ENCODE peak calls at places on chromosomes 5 and 9, in nine cellular contexts. One of them, this sample, is unnamed.

GRCh38 chr9:3650994-3651622 is 125.3 kb upstream of the RFX3 start:
- DNase-seq in anterior cingulate cortex: no peak
- DNase-seq in stimulated activated CD4-positive, alpha-beta T cell treated with anti-CD3 and anti-CD28 coated beads, TNF-alpha, amount 100 ng/mL, for 1 hour: no peak
- DNase-seq in fibroblast of the conjunctiva: no peak
- DNase-seq in AG04450: no peak
- DNase-seq in GM12878: peak; percentile 33
- DNase-seq in NCI-H774: no peak
- DNase-seq in head of caudate nucleus: no peak
- DNase-seq in NCI-H510A treated with DMSO at 0.1 percent for 48 hours: no peak
- DNase-seq in this sample: no peak

GRCh38 chr9:21160178-21160577 is 6.3 kb downstream of the IFNA21 start:
- DNase-seq in GM12878: peak; percentile 43
- DNase-seq in stimulated activated CD4-positive, alpha-beta T cell treated with anti-CD3 and anti-CD28 coated beads, TNF-alpha, amount 100 ng/mL, for 1 hour: no peak
- DNase-seq in head of caudate nucleus: no peak
- DNase-seq in fibroblast of the conjunctiva: no peak
- DNase-seq in AG04450: no peak
- DNase-seq in anterior cingulate cortex: no peak
- DNase-seq in NCI-H774: no peak
- DNase-seq in NCI-H510A treated with DMSO at 0.1 percent for 48 hours: no peak
- DNase-seq in this sample: no peak

GRCh38 chr9:90774682-90775081 is 26.9 kb upstream of the SYK start:
- DNase-seq in fibroblast of the conjunctiva: no peak
- DNase-seq in stimulated activated CD4-positive, alpha-beta T cell treated with anti-CD3 and anti-CD28 coated beads, TNF-alpha, amount 100 ng/mL, for 1 hour: no peak
- DNase-seq in AG04450: no peak
- DNase-seq in head of caudate nucleus: no peak
- DNase-seq in NCI-H510A treated with DMSO at 0.1 percent for 48 hours: no peak
- DNase-seq in NCI-H774: no peak
- DNase-seq in GM12878: peak; percentile 90
- DNase-seq in anterior cingulate cortex: no peak
- DNase-seq in this sample: no peak

GRCh38 chr9:112341741-112342140 is 8.3 kb upstream of the PTBP3 start:
- DNase-seq in head of caudate nucleus: no peak
- DNase-seq in AG04450: no peak
- DNase-seq in anterior cingulate cortex: no peak
- DNase-seq in NCI-H774: no peak
- DNase-seq in NCI-H510A treated with DMSO at 0.1 percent for 48 hours: no peak
- DNase-seq in fibroblast of the conjunctiva: no peak
- DNase-seq in GM12878: no peak
- DNase-seq in stimulated activated CD4-positive, alpha-beta T cell treated with anti-CD3 and anti-CD28 coated beads, TNF-alpha, amount 100 ng/mL, for 1 hour: no peak
- DNase-seq in this sample: no peak

GRCh38 chr5:963673-964531 is 44.7 kb upstream of the NKD2 start:
- DNase-seq in head of caudate nucleus: no peak
- DNase-seq in anterior cingulate cortex: no peak
- DNase-seq in stimulated activated CD4-positive, alpha-beta T cell treated with anti-CD3 and anti-CD28 coated beads, TNF-alpha, amount 100 ng/mL, for 1 hour: no peak
- DNase-seq in AG04450: peak; percentile 75
- DNase-seq in NCI-H774: no peak
- DNase-seq in NCI-H510A treated with DMSO at 0.1 percent for 48 hours: no peak
- DNase-seq in fibroblast of the conjunctiva: no peak
- DNase-seq in GM12878: no peak
- DNase-seq in this sample: no peak

GRCh38 chr5:14218480-14218879 is 75.3 kb downstream of the TRIO start:
- DNase-seq in GM12878: no peak
- DNase-seq in stimulated activated CD4-positive, alpha-beta T cell treated with anti-CD3 and anti-CD28 coated beads, TNF-alpha, amount 100 ng/mL, for 1 hour: no peak
- DNase-seq in fibroblast of the conjunctiva: no peak
- DNase-seq in head of caudate nucleus: no peak
- DNase-seq in anterior cingulate cortex: no peak
- DNase-seq in NCI-H774: no peak
- DNase-seq in NCI-H510A treated with DMSO at 0.1 percent for 48 hours: no peak
- DNase-seq in AG04450: no peak
- DNase-seq in this sample: no peak

GRCh38 chr9:133725886-133726285 is 12.3 kb downstream of the SARDH start:
- DNase-seq in AG04450: no peak
- DNase-seq in head of caudate nucleus: peak; percentile 4
- DNase-seq in fibroblast of the conjunctiva: no peak
- DNase-seq in NCI-H510A treated with DMSO at 0.1 percent for 48 hours: no peak
- DNase-seq in NCI-H774: no peak
- DNase-seq in anterior cingulate cortex: no peak
- DNase-seq in GM12878: no peak
- DNase-seq in stimulated activated CD4-positive, alpha-beta T cell treated with anti-CD3 and anti-CD28 coated beads, TNF-alpha, amount 100 ng/mL, for 1 hour: no peak
- DNase-seq in this sample: no peak

GRCh38 chr5:78336698-78337097 is 23.7 kb upstream of the SCAMP1 start:
- DNase-seq in head of caudate nucleus: no peak
- DNase-seq in NCI-H774: no peak
- DNase-seq in GM12878: no peak
- DNase-seq in fibroblast of the conjunctiva: no peak
- DNase-seq in AG04450: no peak
- DNase-seq in anterior cingulate cortex: no peak
- DNase-seq in NCI-H510A treated with DMSO at 0.1 percent for 48 hours: no peak
- DNase-seq in stimulated activated CD4-positive, alpha-beta T cell treated with anti-CD3 and anti-CD28 coated beads, TNF-alpha, amount 100 ng/mL, for 1 hour: no peak
- DNase-seq in this sample: no peak

GRCh38 chr9:71857159-71857558 is 53.8 kb downstream of the ABHD17B start:
- DNase-seq in fibroblast of the conjunctiva: no peak
- DNase-seq in anterior cingulate cortex: no peak
- DNase-seq in stimulated activated CD4-positive, alpha-beta T cell treated with anti-CD3 and anti-CD28 coated beads, TNF-alpha, amount 100 ng/mL, for 1 hour: no peak
- DNase-seq in GM12878: no peak
- DNase-seq in NCI-H774: peak; percentile 12
- DNase-seq in NCI-H510A treated with DMSO at 0.1 percent for 48 hours: no peak
- DNase-seq in AG04450: no peak
- DNase-seq in head of caudate nucleus: no peak
- DNase-seq in this sample: no peak

GRCh38 chr5:75200776-75201175 is 35.9 kb downstream of the ANKRD31 start:
- DNase-seq in stimulated activated CD4-positive, alpha-beta T cell treated with anti-CD3 and anti-CD28 coated beads, TNF-alpha, amount 100 ng/mL, for 1 hour: no peak
- DNase-seq in anterior cingulate cortex: no peak
- DNase-seq in GM12878: no peak
- DNase-seq in head of caudate nucleus: no peak
- DNase-seq in NCI-H774: no peak
- DNase-seq in NCI-H510A treated with DMSO at 0.1 percent for 48 hours: no peak
- DNase-seq in fibroblast of the conjunctiva: no peak
- DNase-seq in AG04450: no peak
- DNase-seq in this sample: no peak

GRCh38 chr9:100411472-100412270 is 15.3 kb upstream of the MSANTD3 start:
- DNase-seq in head of caudate nucleus: peak; percentile 95
- DNase-seq in GM12878: peak; percentile 66
- DNase-seq in NCI-H774: peak; percentile 95
- DNase-seq in stimulated activated CD4-positive, alpha-beta T cell treated with anti-CD3 and anti-CD28 coated beads, TNF-alpha, amount 100 ng/mL, for 1 hour: peak; percentile 50
- DNase-seq in NCI-H510A treated with DMSO at 0.1 percent for 48 hours: peak; percentile 91
- DNase-seq in anterior cingulate cortex: peak; percentile 64
- DNase-seq in AG04450: peak; percentile 61
- DNase-seq in fibroblast of the conjunctiva: peak; percentile 79
- DNase-seq in this sample: peak; percentile 90

GRCh38 chr5:73443725-73444498 is 4.7 kb downstream of the FOXD1 start:
- DNase-seq in NCI-H774: no peak
- DNase-seq in fibroblast of the conjunctiva: no peak
- DNase-seq in GM12878: no peak
- DNase-seq in stimulated activated CD4-positive, alpha-beta T cell treated with anti-CD3 and anti-CD28 coated beads, TNF-alpha, amount 100 ng/mL, for 1 hour: no peak
- DNase-seq in head of caudate nucleus: no peak
- DNase-seq in anterior cingulate cortex: no peak
- DNase-seq in AG04450: no peak
- DNase-seq in NCI-H510A treated with DMSO at 0.1 percent for 48 hours: no peak
- DNase-seq in this sample: no peak

GRCh38 chr5:2683720-2684119 is 67.8 kb downstream of the IRX2 start:
- DNase-seq in NCI-H774: no peak
- DNase-seq in head of caudate nucleus: no peak
- DNase-seq in anterior cingulate cortex: no peak
- DNase-seq in stimulated activated CD4-positive, alpha-beta T cell treated with anti-CD3 and anti-CD28 coated beads, TNF-alpha, amount 100 ng/mL, for 1 hour: no peak
- DNase-seq in AG04450: no peak
- DNase-seq in GM12878: no peak
- DNase-seq in fibroblast of the conjunctiva: no peak
- DNase-seq in NCI-H510A treated with DMSO at 0.1 percent for 48 hours: no peak
- DNase-seq in this sample: no peak

GRCh38 chr5:125258610-125259009 is 512.2 kb upstream of the ZNF608 start:
- DNase-seq in stimulated activated CD4-positive, alpha-beta T cell treated with anti-CD3 and anti-CD28 coated beads, TNF-alpha, amount 100 ng/mL, for 1 hour: no peak
- DNase-seq in anterior cingulate cortex: no peak
- DNase-seq in GM12878: no peak
- DNase-seq in AG04450: no peak
- DNase-seq in NCI-H774: no peak
- DNase-seq in fibroblast of the conjunctiva: no peak
- DNase-seq in NCI-H510A treated with DMSO at 0.1 percent for 48 hours: no peak
- DNase-seq in head of caudate nucleus: no peak
- DNase-seq in this sample: no peak

This sample was measured in posterior cingulate gyrus.